ENCODE peak calls at places on chromosome 11, in six cellular contexts. One of them, this sample, is unnamed.

GRCh38 chr11:47148274-47148673 is 28.4 kb downstream of the ARFGAP2 start:
- DNase-seq in HT-29: no peak
- DNase-seq in neural progenitor cell: no peak
- DNase-seq in anterior cingulate cortex: no peak
- DNase-seq in ovary: no peak
- DNase-seq in EH: no peak
- DNase-seq in this sample: no peak

GRCh38 chr11:11290354-11290753 is 62.7 kb downstream of the CSNK2A3 start:
- DNase-seq in HT-29: no peak
- DNase-seq in neural progenitor cell: no peak
- DNase-seq in anterior cingulate cortex: no peak
- DNase-seq in ovary: no peak
- DNase-seq in EH: no peak
- DNase-seq in this sample: no peak

GRCh38 chr11:116314012-116314411 is 458.8 kb downstream of the BUD13 start:
- DNase-seq in HT-29: no peak
- DNase-seq in neural progenitor cell: no peak
- DNase-seq in anterior cingulate cortex: no peak
- DNase-seq in ovary: no peak
- DNase-seq in EH: no peak
- DNase-seq in this sample: no peak

GRCh38 chr11:69925366-69926196 is 106.4 kb upstream of the FGF3 start:
- DNase-seq in HT-29: no peak
- DNase-seq in neural progenitor cell: no peak
- DNase-seq in anterior cingulate cortex: no peak
- DNase-seq in ovary: no peak
- DNase-seq in EH: no peak
- DNase-seq in this sample: no peak

GRCh38 chr11:114342476-114342875 is 46.3 kb downstream of the NNMT start:
- DNase-seq in HT-29: no peak
- DNase-seq in neural progenitor cell: no peak
- DNase-seq in anterior cingulate cortex: no peak
- DNase-seq in ovary: no peak
- DNase-seq in EH: no peak
- DNase-seq in this sample: no peak

GRCh38 chr11:95699631-95700470 is 89.7 kb downstream of the FAM76B start:
- DNase-seq in HT-29: no peak
- DNase-seq in neural progenitor cell: no peak
- DNase-seq in anterior cingulate cortex: peak; percentile 25
- DNase-seq in ovary: no peak
- DNase-seq in EH: no peak
- DNase-seq in this sample: no peak

GRCh38 chr11:95296165-95296564 is 65.2 kb upstream of the SESN3 start:
- DNase-seq in HT-29: no peak
- DNase-seq in neural progenitor cell: no peak
- DNase-seq in anterior cingulate cortex: no peak
- DNase-seq in ovary: no peak
- DNase-seq in EH: no peak
- DNase-seq in this sample: no peak

GRCh38 chr11:636511-637332 is at the start of gene DRD4:
- DNase-seq in HT-29: no peak
- DNase-seq in neural progenitor cell: peak; percentile 85
- DNase-seq in anterior cingulate cortex: no peak
- DNase-seq in ovary: no peak
- DNase-seq in EH: peak; percentile 63
- DNase-seq in this sample: peak; percentile 45

GRCh38 chr11:44892843-44893242 is 57.8 kb downstream of the TP53I11 start:
- DNase-seq in HT-29: no peak
- DNase-seq in neural progenitor cell: no peak
- DNase-seq in anterior cingulate cortex: no peak
- DNase-seq in ovary: no peak
- DNase-seq in EH: no peak
- DNase-seq in this sample: no peak

GRCh38 chr11:114354076-114354475 is 46.2 kb downstream of the C11orf71 start:
- DNase-seq in HT-29: no peak
- DNase-seq in neural progenitor cell: no peak
- DNase-seq in anterior cingulate cortex: no peak
- DNase-seq in ovary: no peak
- DNase-seq in EH: peak; percentile 92
- DNase-seq in this sample: peak; percentile 11

GRCh38 chr11:117337061-117337460 is 9.4 kb downstream of the CEP164 start:
- DNase-seq in HT-29: no peak
- DNase-seq in neural progenitor cell: peak; percentile 42
- DNase-seq in anterior cingulate cortex: no peak
- DNase-seq in ovary: no peak
- DNase-seq in EH: no peak
- DNase-seq in this sample: peak; percentile 29

GRCh38 chr11:95341246-95341645 is 110.2 kb upstream of the SESN3 start:
- DNase-seq in HT-29: no peak
- DNase-seq in neural progenitor cell: no peak
- DNase-seq in anterior cingulate cortex: no peak
- DNase-seq in ovary: peak; percentile 34
- DNase-seq in EH: no peak
- DNase-seq in this sample: peak; percentile 16

GRCh38 chr11:45885274-45885920 is at the start of gene MAPK8IP1:
- DNase-seq in HT-29: peak; percentile 51
- DNase-seq in neural progenitor cell: peak; percentile 94
- DNase-seq in anterior cingulate cortex: no peak
- DNase-seq in ovary: peak; percentile 70
- DNase-seq in EH: peak; percentile 52
- DNase-seq in this sample: peak; percentile 68

GRCh38 chr11:125925804-125926203 is 20.0 kb upstream of the VSIG10L2 start:
- DNase-seq in HT-29: no peak
- DNase-seq in neural progenitor cell: no peak
- DNase-seq in anterior cingulate cortex: no peak
- DNase-seq in ovary: no peak
- DNase-seq in EH: no peak
- DNase-seq in this sample: no peak

GRCh38 chr11:63916837-63917684 is at the start of gene RCOR2:
- DNase-seq in HT-29: peak; percentile 43
- DNase-seq in neural progenitor cell: peak; percentile 95
- DNase-seq in anterior cingulate cortex: peak; percentile 81
- DNase-seq in ovary: peak; percentile 87
- DNase-seq in EH: peak; percentile 81
- DNase-seq in this sample: no peak

GRCh38 chr11:100777118-100777517 is 90.0 kb downstream of the ARHGAP42 start:
- DNase-seq in HT-29: peak; percentile 93
- DNase-seq in neural progenitor cell: no peak
- DNase-seq in anterior cingulate cortex: no peak
- DNase-seq in ovary: no peak
- DNase-seq in EH: no peak
- DNase-seq in this sample: no peak

GRCh38 chr11:16924462-16924825 is 89.8 kb downstream of the PLEKHA7 start:
- DNase-seq in HT-29: no peak
- DNase-seq in neural progenitor cell: no peak
- DNase-seq in anterior cingulate cortex: no peak
- DNase-seq in ovary: no peak
- DNase-seq in EH: no peak
- DNase-seq in this sample: no peak

GRCh38 chr11:125514336-125515101 is 18.5 kb upstream of the FEZ1 start:
- DNase-seq in HT-29: no peak
- DNase-seq in neural progenitor cell: no peak
- DNase-seq in anterior cingulate cortex: no peak
- DNase-seq in ovary: no peak
- DNase-seq in EH: peak; percentile 55
- DNase-seq in this sample: no peak

GRCh38 chr11:131372243-131372930 is 2.0 kb downstream of the NTM start:
- DNase-seq in HT-29: no peak
- DNase-seq in neural progenitor cell: no peak
- DNase-seq in anterior cingulate cortex: no peak
- DNase-seq in ovary: no peak
- DNase-seq in EH: no peak
- DNase-seq in this sample: peak; percentile 23

GRCh38 chr11:31214337-31214736 is 155.2 kb downstream of the DCDC1 start:
- DNase-seq in HT-29: no peak
- DNase-seq in neural progenitor cell: peak; percentile 11
- DNase-seq in anterior cingulate cortex: no peak
- DNase-seq in ovary: no peak
- DNase-seq in EH: no peak
- DNase-seq in this sample: no peak

GRCh38 chr11:111514216-111515031 is at the start of gene HOATZ:
- DNase-seq in HT-29: no peak
- DNase-seq in neural progenitor cell: peak; percentile 95
- DNase-seq in anterior cingulate cortex: no peak
- DNase-seq in ovary: no peak
- DNase-seq in EH: no peak
- DNase-seq in this sample: peak; percentile 76

GRCh38 chr11:120511116-120511803 is at the start of gene GRIK4:
- DNase-seq in HT-29: peak; percentile 78
- DNase-seq in neural progenitor cell: peak; percentile 94
- DNase-seq in anterior cingulate cortex: peak; percentile 82
- DNase-seq in ovary: peak; percentile 91
- DNase-seq in EH: peak; percentile 71
- DNase-seq in this sample: peak; percentile 89

GRCh38 chr11:62130498-62131464 is 7.0 kb downstream of the INCENP start:
- DNase-seq in HT-29: no peak
- DNase-seq in neural progenitor cell: no peak
- DNase-seq in anterior cingulate cortex: no peak
- DNase-seq in ovary: peak; percentile 13
- DNase-seq in EH: no peak
- DNase-seq in this sample: no peak